ENCODE peak calls at places on chromosomes 12 and 14, in ten cellular contexts. E, T, P, U, D, S, A, W, V and Q are unnamed samples.

GRCh38 chr14:95452176-95452889 is 64.1 kb downstream of the SYNE3 start:
- DNase-seq in E (no peak), T (no peak), P (peak; percentile 32), U (no peak), D (no peak), S (no peak), A (no peak), W (no peak), V (no peak), Q (no peak)

GRCh38 chr14:24215495-24216344 is at the start of gene MDP1:
- DNase-seq in E (peak; percentile 85), T (peak; percentile 89), P (peak; percentile 90), U (peak; percentile 88), D (peak; percentile 97), S (peak; percentile 83), A (peak; percentile 84), W (peak; percentile 78), V (peak; percentile 85), Q (peak; percentile 88)

GRCh38 chr12:110906088-110906487 is 14.3 kb downstream of the MYL2 start:
- DNase-seq in E (no peak), T (no peak), P (no peak), U (no peak), D (no peak), S (no peak), A (no peak), W (no peak), V (no peak), Q (no peak)

GRCh38 chr14:54579606-54580005 is 12.7 kb downstream of the SAMD4A start:
- DNase-seq in E (no peak), T (peak; percentile 23), P (peak; percentile 24), U (no peak), D (no peak), S (no peak), A (no peak), W (no peak), V (no peak), Q (no peak)

GRCh38 chr12:26868505-26869494 is 35.8 kb upstream of the ITPR2 start:
- DNase-seq in E (no peak), T (no peak), P (no peak), U (no peak), D (no peak), S (no peak), A (no peak), W (no peak), V (no peak), Q (no peak)

GRCh38 chr12:49304161-49304560 is 9.2 kb downstream of the PRPH start:
- DNase-seq in E (no peak), T (no peak), P (no peak), U (no peak), D (peak; percentile 10), S (no peak), A (no peak), W (no peak), V (no peak), Q (no peak)

GRCh38 chr12:49565119-49565955 is 2.6 kb downstream of the MCRS1 start:
- DNase-seq in E (no peak), T (no peak), P (no peak), U (no peak), D (peak; percentile 63), S (peak; percentile 49), A (no peak), W (no peak), V (no peak), Q (no peak)

GRCh38 chr14:54762296-54762695 is 140.3 kb downstream of the GCH1 start:
- DNase-seq in E (no peak), T (no peak), P (no peak), U (no peak), D (no peak), S (no peak), A (no peak), W (no peak), V (no peak), Q (no peak)

GRCh38 chr12:27667540-27667939 is 28.7 kb upstream of the REP15 start:
- DNase-seq in E (no peak), T (no peak), P (peak; percentile 56), U (no peak), D (peak; percentile 54), S (no peak), A (no peak), W (no peak), V (no peak), Q (no peak)

GRCh38 chr12:109741286-109741969 is 27.8 kb downstream of the FAM222A start:
- DNase-seq in E (no peak), T (no peak), P (peak; percentile 1), U (peak; percentile 28), D (peak; percentile 69), S (no peak), A (no peak), W (no peak), V (peak; percentile 2), Q (no peak)

GRCh38 chr14:68951051-68951797 is 27.9 kb downstream of the ACTN1 start:
- DNase-seq in E (no peak), T (peak; percentile 86), P (peak; percentile 94), U (peak; percentile 89), D (peak; percentile 82), S (peak; percentile 82), A (no peak), W (peak; percentile 85), V (peak; percentile 74), Q (no peak)

GRCh38 chr12:93638095-93638494 is 39.1 kb upstream of the CRADD start:
- DNase-seq in E (no peak), T (no peak), P (no peak), U (no peak), D (no peak), S (no peak), A (no peak), W (no peak), V (no peak), Q (no peak)

GRCh38 chr12:108609535-108610335 is 11.9 kb upstream of the TMEM119 start:
- DNase-seq in E (no peak), T (peak; percentile 88), P (peak; percentile 26), U (peak; percentile 77), D (no peak), S (peak; percentile 83), A (no peak), W (no peak), V (peak; percentile 73), Q (no peak)

GRCh38 chr12:71872999-71873398 is 33.4 kb downstream of the TBC1D15 start:
- DNase-seq in E (no peak), T (no peak), P (no peak), U (no peak), D (no peak), S (no peak), A (no peak), W (no peak), V (no peak), Q (no peak)
- H3K27ac ChIP-seq in E (no peak overlapping the region), T (no peak overlapping the region), P (no peak overlapping the region), U (no peak overlapping the region), D (no peak overlapping the region), S (no peak overlapping the region), A (no peak overlapping the region), W (no peak overlapping the region), V (no peak overlapping the region), Q (no peak overlapping the region)

GRCh38 chr12:64090047-64090446 is 132.0 kb downstream of the KICS2 start:
- DNase-seq in E (no peak), T (no peak), P (no peak), U (no peak), D (no peak), S (no peak), A (no peak), W (no peak), V (no peak), Q (no peak)
- H3K27ac ChIP-seq in E (no peak overlapping the region), T (peak overlapping the region; percentile 72), P (no peak overlapping the region), U (peak overlapping the region; percentile 74), D (no peak overlapping the region), S (peak overlapping the region; percentile 81), A (no peak overlapping the region), W (peak overlapping the region; percentile 93), V (peak overlapping the region; percentile 71), Q (no peak overlapping the region)

GRCh38 chr12:120125792-120126634 is 9.5 kb upstream of the RAB35 start:
- DNase-seq in E (no peak), T (no peak), P (peak; percentile 69), U (no peak), D (no peak), S (no peak), A (no peak), W (no peak), V (no peak), Q (no peak)
- H3K27ac ChIP-seq in E (no peak overlapping the region), T (no peak overlapping the region), P (peak overlapping the region; percentile 29), U (peak overlapping the region; percentile 80), D (peak overlapping the region; percentile 67), S (no peak overlapping the region), A (no peak overlapping the region), W (no peak overlapping the region), V (peak overlapping the region; percentile 20), Q (no peak overlapping the region)

DNA sequence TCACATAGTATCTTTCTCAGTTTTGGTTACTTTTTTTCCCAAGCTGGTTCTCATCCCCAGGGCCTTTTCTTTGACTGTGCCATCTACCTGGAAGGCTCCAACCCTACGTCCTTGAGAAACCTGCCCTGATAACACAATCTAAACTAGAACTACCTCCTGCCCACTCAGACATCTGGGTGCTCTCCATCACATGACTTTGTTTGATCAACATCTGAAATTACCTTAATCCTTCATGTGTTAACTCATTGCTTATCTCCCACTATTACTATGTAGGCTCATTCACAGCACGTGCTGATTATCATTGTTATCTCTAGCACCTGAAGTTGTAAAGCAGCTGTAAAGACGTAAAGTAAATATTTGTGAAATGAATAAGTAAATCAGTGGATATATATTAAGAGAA is 784.0 kb downstream of the TMTC2 start:
- DNase-seq in E (no peak), T (no peak), P (no peak), U (no peak), D (no peak), S (no peak), A (no peak), W (no peak), V (no peak), Q (no peak)
- H3K27ac ChIP-seq in E (no peak overlapping the region), T (no peak overlapping the region), P (no peak overlapping the region), U (no peak overlapping the region), D (no peak overlapping the region), S (no peak overlapping the region), A (no peak overlapping the region), W (no peak overlapping the region), V (no peak overlapping the region), Q (no peak overlapping the region)

DNA sequence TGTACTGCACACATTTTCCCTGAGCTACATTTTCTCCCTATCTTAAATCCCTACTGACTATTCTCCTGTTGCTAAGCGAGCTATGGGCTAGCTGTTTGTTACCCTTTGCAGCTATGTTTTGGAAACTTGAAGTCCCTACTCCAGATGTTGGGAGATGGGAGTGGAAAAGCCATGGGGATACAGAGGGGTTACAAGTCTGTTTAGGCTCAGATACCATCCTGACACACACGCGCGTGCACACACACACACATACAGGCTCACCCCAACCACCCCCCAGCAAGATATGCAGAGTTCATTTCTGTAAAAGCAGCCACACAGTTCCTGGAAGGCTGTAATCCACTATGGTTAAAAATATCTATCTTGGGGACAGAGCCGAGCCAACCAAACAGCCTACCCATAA is 15.8 kb downstream of the ATP5MC2 start:
- DNase-seq in E (no peak), T (peak; percentile 31), P (no peak), U (no peak), D (no peak), S (peak; percentile 57), A (no peak), W (no peak), V (peak; percentile 32), Q (no peak)
- H3K27ac ChIP-seq in E (no peak overlapping the region), T (peak overlapping the region; percentile 79), P (no peak overlapping the region), U (peak overlapping the region; percentile 60), D (no peak overlapping the region), S (peak overlapping the region; percentile 87), A (no peak overlapping the region), W (peak overlapping the region; percentile 78), V (peak overlapping the region; percentile 89), Q (peak overlapping the region; percentile 99)